ENCODE peak calls at places on chromosomes 2 and 18, in four cellular contexts. L, K, H and R are unnamed samples.

GRCh38 chr2:210478661-210479060 is 2.1 kb upstream of the LANCL1 start:
- DNase-seq in H (no peak), K (no peak), L (no peak), R (no peak)

GRCh38 chr2:119732451-119733164 is 27.1 kb upstream of the PTPN4 start:
- DNase-seq in H (no peak), K (no peak), L (no peak), R (no peak)

GRCh38 chr2:67393237-67393636 is 3.9 kb upstream of the ETAA1 start:
- DNase-seq in L (no peak), H (peak), K (no peak), R (no peak)

GRCh38 chr2:233446616-233447305 is 92.5 kb downstream of the DGKD start:
- DNase-seq in K (no peak), L (no peak), H (no peak), R (no peak)

GRCh38 chr2:86366651-86367500 is 29.4 kb upstream of the REEP1 start:
- DNase-seq in L (no peak), K (no peak), H (no peak), R (no peak)

GRCh38 chr2:221390846-221391245 is 181.3 kb downstream of the EPHA4 start:
- DNase-seq in L (no peak), K (no peak), H (no peak), R (no peak)

GRCh38 chr2:11270891-11271290 is 73.5 kb downstream of the ROCK2 start:
- DNase-seq in K (no peak), L (no peak), H (peak), R (no peak)

GRCh38 chr18:35695803-35696202 is 114.3 kb downstream of the GALNT1 start:
- DNase-seq in L (no peak), K (no peak), H (no peak), R (no peak)

GRCh38 chr18:12295389-12296086 is 12.5 kb upstream of the TUBB6 start:
- DNase-seq in K (no peak), H (peak), L (no peak), R (no peak)

GRCh38 chr2:172607379-172607928 is 51.6 kb downstream of the PDK1 start:
- DNase-seq in H (no peak), K (no peak), L (no peak), R (no peak)

GRCh38 chr2:199583676-199584075 is 125.9 kb upstream of the SATB2 start:
- DNase-seq in H (no peak), K (no peak), L (no peak), R (no peak)

GRCh38 chr2:32969444-32970162 is 22.9 kb downstream of the LTBP1 start:
- DNase-seq in H (no peak), L (no peak), K (no peak), R (no peak)

GRCh38 chr2:73214120-73215035 is at the start of gene SMYD5:
- DNase-seq in L (peak), H (peak), K (peak), R (peak)

GRCh38 chr2:860259-860855 is 90.3 kb upstream of the SNTG2 start:
- DNase-seq in L (peak), K (no peak), H (no peak), R (no peak)

GRCh38 chr2:48266698-48267097 is 263.3 kb upstream of the STON1 start:
- DNase-seq in K (no peak), L (no peak), H (no peak), R (no peak)

GRCh38 chr2:58896600-58896999 is 655.5 kb upstream of the FANCL start:
- DNase-seq in H (no peak), L (no peak), K (no peak), R (no peak)

GRCh38 chr2:48607307-48608014 is 10.2 kb upstream of the GTF2A1L start:
- DNase-seq in H (no peak), L (no peak), K (no peak), R (no peak)

GRCh38 chr2:45992021-45992745 is 305.0 kb upstream of the EPAS1 start:
- DNase-seq in L (no peak), H (peak), K (no peak), R (no peak)

GRCh38 chr2:231244382-231245252 is 46.2 kb downstream of the ARMC9 start:
- DNase-seq in H (no peak), K (no peak), L (no peak), R (no peak)

GRCh38 chr2:191234456-191234855 is 10.7 kb upstream of the MYO1B start:
- DNase-seq in H (no peak), L (no peak), K (no peak), R (no peak)